ENCODE peak calls at places on chromosomes 11 and 22, in nine cellular contexts. F, D, B, N, K, Q, O, T and M are unnamed samples.

GRCh38 chr11:63020671-63021255 is 5.1 kb upstream of the SLC22A8 start:
- DNase-seq in F (no peak), B (no peak), N (no peak), O (peak), T (peak), Q (no peak), K (no peak), D (peak), M (no peak)

GRCh38 chr11:88101881-88102594 is 73.2 kb downstream of the RAB38 start:
- DNase-seq in B (no peak), T (no peak), D (no peak), K (no peak), O (no peak), Q (no peak), F (no peak), N (no peak), M (no peak)

GRCh38 chr11:33191456-33191855 is 30.2 kb upstream of the CSTF3 start:
- DNase-seq in O (no peak), N (no peak), D (no peak), K (no peak), B (no peak), Q (no peak), F (no peak), T (no peak), M (no peak)

GRCh38 chr11:27300974-27301373 is 62.0 kb downstream of the CCDC34 start:
- DNase-seq in D (no peak), F (no peak), B (no peak), T (no peak), Q (no peak), K (no peak), N (no peak), O (no peak), M (no peak)

GRCh38 chr11:125049393-125049792 is 13.7 kb upstream of the SLC37A2 start:
- DNase-seq in O (no peak), T (no peak), B (no peak), Q (no peak), D (no peak), K (no peak), F (no peak), N (no peak), M (no peak)

GRCh38 chr11:60777572-60777971 is 7.6 kb upstream of the MS4A10 start:
- DNase-seq in T (no peak), Q (no peak), N (peak), B (peak), D (peak), K (no peak), O (no peak), F (no peak), M (no peak)

GRCh38 chr11:64591257-64592233 is 525 bp downstream of the SLC22A12 start:
- DNase-seq in T (no peak), D (no peak), N (no peak), K (no peak), B (no peak), Q (no peak), F (no peak), O (no peak), M (no peak)

GRCh38 chr11:94649254-94649653 is 82.1 kb downstream of the PIWIL4 start:
- DNase-seq in N (no peak), D (no peak), O (no peak), F (no peak), Q (no peak), B (no peak), T (no peak), K (no peak), M (no peak)

GRCh38 chr11:57513911-57514537 is 1.5 kb downstream of the SLC43A1 start:
- DNase-seq in N (peak), Q (no peak), K (no peak), F (no peak), T (peak), O (peak), B (no peak), D (no peak), M (peak)

GRCh38 chr22:42069801-42070516 is 653 bp downstream of the NAGA start:
- DNase-seq in B (no peak), O (no peak), D (no peak), K (no peak), Q (no peak), F (no peak), N (peak), T (no peak), M (no peak)

GRCh38 chr22:21832291-21833290 is 34.9 kb downstream of the MAPK1 start:
- DNase-seq in F (no peak), O (peak), Q (no peak), K (no peak), T (no peak), B (no peak), N (no peak), D (no peak), M (no peak)

GRCh38 chr22:47392729-47393128 is 630.3 kb downstream of the TBC1D22A start:
- DNase-seq in D (no peak), F (no peak), K (no peak), N (no peak), T (no peak), Q (no peak), O (no peak), B (no peak), M (no peak)

GRCh38 chr22:17121235-17122195 is at the start of gene TMEM121B:
- DNase-seq in F (peak), Q (no peak), O (peak), B (no peak), K (no peak), N (peak), D (peak), T (peak), M (peak)

GRCh38 chr11:86818466-86819282 is 18.3 kb downstream of the PRSS23 start:
- DNase-seq in T (no peak), O (peak), D (peak), B (no peak), F (no peak), N (peak), K (peak), Q (no peak), M (no peak)

GRCh38 chr11:112613051-112613972 is 347.9 kb upstream of the NCAM1 start:
- DNase-seq in K (no peak), N (peak), D (peak), O (no peak), Q (no peak), F (no peak), B (no peak), T (no peak), M (no peak)

GRCh38 chr22:23161574-23161973 is 16.3 kb downstream of the RAB36 start:
- DNase-seq in N (no peak), B (no peak), K (no peak), D (no peak), O (no peak), F (no peak), T (no peak), Q (no peak), M (no peak)

GRCh38 chr22:49693848-49694247 is 133.8 kb downstream of the BRD1 start:
- DNase-seq in F (peak), T (no peak), Q (no peak), O (no peak), N (no peak), D (no peak), B (no peak), K (no peak), M (no peak)

GRCh38 chr22:38299758-38300157 is 17.5 kb downstream of the CSNK1E start:
- DNase-seq in O (no peak), B (no peak), K (no peak), Q (no peak), F (no peak), T (no peak), D (no peak), N (no peak), M (no peak)

GRCh38 chr22:44714703-44715350 is 12.8 kb downstream of the PRR5 start:
- DNase-seq in D (no peak), Q (no peak), B (no peak), K (no peak), T (no peak), O (no peak), F (no peak), N (no peak), M (no peak)

GRCh38 chr11:69483696-69484426 is 2.4 kb downstream of the LINC01488 start:
- DNase-seq in F (no peak), O (peak), D (no peak), K (no peak), Q (no peak), B (no peak), T (no peak), N (no peak), M (peak)